ENCODE peak calls at places on chromosomes 16 and 17, in five cellular contexts. T is HCT116, I is suprapubic skin, B is uterus, H is IMR-90. Q is an unnamed sample.

GRCh38 chr17:1039511-1040215 is 42.7 kb downstream of the TIMM22 start:
- DNase-seq in T (no peak), I (peak; percentile 87), B (peak; percentile 58), H (no peak), Q (peak; percentile 90)

GRCh38 chr17:7363311-7363710 is 8.4 kb downstream of the TMEM95 start:
- DNase-seq in T (no peak), I (no peak), B (no peak), H (peak; percentile 18), Q (no peak)

GRCh38 chr16:871562-872330 is 71.2 kb upstream of the GNG13 start:
- DNase-seq in T (no peak), I (no peak), B (no peak), H (no peak), Q (no peak)

GRCh38 chr17:5580367-5580766 is 3.9 kb downstream of the NLRP1 start:
- DNase-seq in T (no peak), I (no peak), B (no peak), H (peak; percentile 35), Q (no peak)

GRCh38 chr16:67388591-67388990 is 4.7 kb downstream of the TPPP3 start:
- DNase-seq in T (no peak), I (peak; percentile 54), B (no peak), H (no peak), Q (no peak)

GRCh38 chr17:16286009-16286946 is 67.0 kb downstream of the CENPV start:
- DNase-seq in T (peak; percentile 95), I (peak; percentile 84), B (peak; percentile 92), H (peak; percentile 98), Q (peak; percentile 81)

GRCh38 chr17:65433157-65433556 is 128.3 kb downstream of the AXIN2 start:
- DNase-seq in T (no peak), I (no peak), B (no peak), H (no peak), Q (no peak)

GRCh38 chr17:66043419-66043818 is 148.5 kb downstream of the CEP112 start:
- DNase-seq in T (no peak), I (no peak), B (no peak), H (no peak), Q (no peak)

GRCh38 chr17:34979650-34980352 is 511 bp upstream of the LIG3 start:
- DNase-seq in T (no peak), I (no peak), B (no peak), H (peak; percentile 22), Q (no peak)

GRCh38 chr17:63435681-63436522 is 10.2 kb downstream of the CYB561 start:
- DNase-seq in T (no peak), I (no peak), B (peak; percentile 24), H (no peak), Q (no peak)

GRCh38 chr17:37676115-37676925 is 33.1 kb upstream of the DDX52 start:
- DNase-seq in T (no peak), I (no peak), B (no peak), H (peak; percentile 64), Q (no peak)

GRCh38 chr17:80737106-80738019 is 192.7 kb downstream of the RPTOR start:
- DNase-seq in T (no peak), I (no peak), B (no peak), H (no peak), Q (no peak)

GRCh38 chr16:30368122-30368791 is 2.0 kb downstream of the TBC1D10B start:
- DNase-seq in T (no peak), I (peak; percentile 66), B (no peak), H (peak; percentile 59), Q (peak; percentile 48)

GRCh38 chr17:40450175-40450574 is 6.9 kb downstream of the IGFBP4 start:
- DNase-seq in T (peak; percentile 62), I (no peak), B (peak; percentile 59), H (peak; percentile 45), Q (no peak)

GRCh38 chr17:48241131-48241591 is 133.6 kb downstream of the SNX11 start:
- DNase-seq in T (peak; percentile 88), I (no peak), B (peak; percentile 15), H (peak; percentile 42), Q (peak; percentile 32)

GRCh38 chr17:2954898-2955445 is 108.4 kb downstream of the OR1D5 start:
- DNase-seq in T (peak; percentile 94), I (no peak), B (no peak), H (peak; percentile 97), Q (no peak)

GRCh38 chr17:39410279-39410678 is 8.9 kb upstream of the FBXL20 start:
- DNase-seq in T (no peak), I (no peak), B (no peak), H (no peak), Q (no peak)

GRCh38 chr16:13391337-13391736 is 489.9 kb downstream of the SHISA9 start:
- DNase-seq in T (no peak), I (no peak), B (no peak), H (no peak), Q (no peak)

GRCh38 chr17:16298140-16298662 is 55.1 kb downstream of the CENPV start:
- DNase-seq in T (no peak), I (no peak), B (no peak), H (no peak), Q (no peak)

GRCh38 chr17:45719335-45720071 is 64.6 kb upstream of the CRHR1 start:
- DNase-seq in T (peak; percentile 64), I (no peak), B (no peak), H (peak; percentile 74), Q (no peak)

GRCh38 chr16:80599466-80599865 is 58.7 kb downstream of the DYNLRB2 start:
- DNase-seq in T (no peak), I (no peak), B (no peak), H (peak; percentile 59), Q (no peak)

GRCh38 chr17:78143214-78144145 is 2.7 kb upstream of the C17orf99 start:
- DNase-seq in T (no peak), I (no peak), B (no peak), H (no peak), Q (no peak)

GRCh38 chr16:83994087-83994486 is 26.0 kb downstream of the NECAB2 start:
- DNase-seq in T (peak; percentile 31), I (no peak), B (no peak), H (peak; percentile 95), Q (no peak)

GRCh38 chr17:1577186-1577585 is 14.6 kb upstream of the PITPNA start:
- DNase-seq in T (no peak), I (peak; percentile 95), B (peak; percentile 85), H (peak; percentile 89), Q (peak; percentile 85)

GRCh38 chr16:4134434-4134833 is 18.2 kb upstream of the ADCY9 start:
- DNase-seq in T (no peak), I (no peak), B (no peak), H (no peak), Q (no peak)

GRCh38 chr17:82094931-82095776 is 2.9 kb downstream of the FASN start:
- DNase-seq in T (no peak), I (no peak), B (no peak), H (no peak), Q (no peak)

GRCh38 chr17:42547698-42548069 is 5.0 kb upstream of the HSD17B1 start:
- DNase-seq in T (no peak), I (no peak), B (no peak), H (no peak), Q (peak; percentile 72)

GRCh38 chr16:31460582-31461002 is 1.3 kb downstream of the ARMC5 start:
- DNase-seq in T (peak; percentile 56), I (peak; percentile 70), B (no peak), H (peak; percentile 73), Q (no peak)

GRCh38 chr16:73066321-73066926 is 18.5 kb upstream of the ZFHX3 start:
- DNase-seq in T (no peak), I (no peak), B (no peak), H (no peak), Q (no peak)

GRCh38 chr16:73064996-73065349 is 17.0 kb upstream of the ZFHX3 start:
- DNase-seq in T (no peak), I (no peak), B (no peak), H (no peak), Q (no peak)

GRCh38 chr16:73066927-73067670 is 19.2 kb upstream of the ZFHX3 start:
- DNase-seq in T (no peak), I (no peak), B (no peak), H (peak; percentile 75), Q (peak; percentile 31)

GRCh38 chr16:73064227-73064995 is 16.5 kb upstream of the ZFHX3 start:
- DNase-seq in T (no peak), I (no peak), B (no peak), H (peak; percentile 78), Q (peak; percentile 59)

GRCh38 chr16:73065617-73066313 is 17.8 kb upstream of the ZFHX3 start:
- DNase-seq in T (no peak), I (no peak), B (no peak), H (no peak), Q (peak; percentile 71)
- H3K4me3 ChIP-seq in T (no peak overlapping the region), I (peak overlapping the region; percentile 24), B (peak overlapping the region; percentile 6), H (no peak overlapping the region), Q (peak overlapping the region; percentile 26)

DNA sequence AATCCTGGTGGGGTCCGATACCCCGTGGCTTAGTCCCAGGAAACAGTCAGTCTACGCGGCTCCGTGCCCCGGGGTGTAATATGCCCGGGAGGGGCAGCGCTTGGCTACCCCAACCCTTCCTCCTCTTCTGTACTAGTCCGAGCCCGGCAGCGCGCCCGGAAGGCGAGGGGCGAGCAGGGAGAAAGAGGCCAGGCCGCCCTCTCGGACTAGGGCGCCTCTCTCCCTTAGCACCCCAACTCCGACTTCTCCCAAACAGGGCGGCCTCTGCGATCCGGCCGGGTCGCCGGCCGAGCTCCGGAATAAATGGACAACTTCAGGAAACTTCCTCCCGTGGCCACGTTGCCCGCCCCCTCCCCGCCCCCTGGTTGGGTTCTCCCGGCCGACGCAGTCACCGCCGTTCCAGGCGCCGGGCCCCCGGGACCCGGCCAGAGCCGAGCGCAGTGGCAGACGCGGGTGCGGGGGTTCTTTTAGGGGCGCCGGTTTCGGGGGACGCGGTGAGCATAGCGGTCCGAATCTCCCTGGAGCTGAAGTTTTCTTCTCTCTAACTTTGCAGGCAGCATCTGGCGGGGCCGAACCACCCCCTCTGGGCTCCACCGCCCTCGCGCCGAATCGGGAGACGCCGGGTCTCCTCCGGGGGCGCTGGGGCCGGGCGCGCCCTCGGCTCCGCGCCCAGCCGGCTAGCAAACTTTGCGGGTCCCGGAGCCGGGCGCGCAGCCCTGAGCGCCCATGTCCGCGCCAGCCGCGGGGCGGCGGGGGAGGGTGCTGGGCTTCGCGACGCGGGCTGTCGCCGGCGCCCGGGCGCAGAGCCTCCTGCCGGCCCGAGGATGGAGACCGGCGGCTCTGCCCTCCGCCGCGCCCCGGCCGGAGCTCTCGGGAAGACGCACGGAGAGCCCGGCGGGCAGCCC is at the start of gene SDK2:
- DNase-seq in T (no peak), I (no peak), B (no peak), H (no peak), Q (no peak)
- TF ChIP-seq POLR2A in T (no peak), I (no peak), B (no peak), H (no peak), Q (no peak)

GRCh38 chr17:58277107-58277506 is 3.6 kb downstream of the MPO start:
- DNase-seq in T (peak; percentile 18), I (no peak), B (no peak), H (peak; percentile 8), Q (no peak)
- H3K4me3 ChIP-seq in T (no peak overlapping the region), I (no peak overlapping the region), B (no peak overlapping the region), H (no peak overlapping the region), Q (no peak overlapping the region)

DNA sequence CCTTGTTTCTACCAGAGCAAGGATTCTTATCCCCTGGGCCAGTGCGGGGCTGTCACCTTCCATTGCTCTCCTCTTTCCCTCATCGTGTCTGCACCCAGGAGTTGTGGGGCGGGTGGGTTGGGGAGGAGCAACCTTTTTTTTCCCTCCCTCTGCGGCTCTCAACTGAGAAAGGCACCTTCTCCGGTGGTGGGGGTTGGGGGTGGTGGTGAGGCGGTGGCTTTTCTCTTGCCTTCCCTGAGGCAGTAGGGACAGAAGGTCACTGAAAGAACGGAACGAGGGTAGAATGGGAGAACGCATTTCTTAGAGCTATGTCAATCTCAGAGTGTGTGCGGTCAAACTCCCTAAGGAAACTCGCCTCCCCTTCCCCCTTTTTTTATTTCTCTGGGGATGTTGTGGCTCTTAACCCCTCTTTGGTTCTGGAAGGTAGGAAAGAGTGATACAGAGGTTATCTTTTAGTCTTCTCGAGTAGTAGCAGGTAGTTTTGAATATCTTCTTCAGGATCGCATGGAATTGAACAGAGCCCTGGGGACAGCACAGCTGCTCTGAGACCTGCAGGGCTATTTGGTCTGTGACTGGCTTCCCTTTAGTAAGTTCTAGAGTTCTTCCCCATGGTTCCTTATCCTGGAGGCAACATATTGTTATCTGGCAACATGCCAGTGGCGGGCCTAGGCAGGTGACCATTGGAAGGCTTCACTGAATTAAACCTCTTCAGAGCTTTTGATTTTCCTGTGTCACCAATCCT is 994 bp downstream of the CLTC start:
- DNase-seq in T (peak; percentile 16), I (no peak), B (peak; percentile 18), H (no peak), Q (peak; percentile 38)
- TF ChIP-seq POLR2A in T (no peak), I (no peak), B (no peak), H (no peak), Q (no peak)